ENCODE peak calls at places on chromosomes 11 and 22, in nine cellular contexts. A is fibroblast of pulmonary artery; E is CD8-positive, alpha-beta T cell; Z is AG09309; B is A549; R is lower leg skin; H is upper lobe of right lung; N is fibroblast of the aortic adventitia; L is BE2C. K is an unnamed sample.

GRCh38 chr22:44627521-44628139 is 74.4 kb upstream of the PRR5 start:
- DNase-seq in A (no peak), E (no peak), Z (no peak), B (no peak), R (no peak), H (peak), N (no peak), L (no peak), K (no peak)

GRCh38 chr11:34180045-34180813 is 74.8 kb downstream of the NAT10 start:
- DNase-seq in A (no peak), E (no peak), Z (no peak), B (no peak), R (no peak), H (no peak), N (no peak), L (no peak), K (no peak)

GRCh38 chr11:66970808-66971442 is 4.2 kb upstream of the C11orf86 start:
- DNase-seq in A (peak), E (no peak), Z (peak), B (peak), R (no peak), H (no peak), N (peak), L (no peak), K (peak)

GRCh38 chr22:27264184-27264583 is 537.4 kb downstream of the MN1 start:
- DNase-seq in A (no peak), E (no peak), Z (no peak), B (no peak), R (no peak), H (no peak), N (no peak), L (no peak), K (no peak)

GRCh38 chr11:123300874-123301695 is 106.0 kb upstream of the CLMP start:
- DNase-seq in A (peak), E (no peak), Z (peak), B (no peak), R (no peak), H (no peak), N (peak), L (no peak), K (peak)

GRCh38 chr11:76691655-76692054 is 21.1 kb upstream of the LRRC32 start:
- DNase-seq in A (no peak), E (no peak), Z (no peak), B (no peak), R (no peak), H (no peak), N (no peak), L (no peak), K (no peak)

GRCh38 chr11:87299041-87299481 is 261.3 kb downstream of the TMEM135 start:
- DNase-seq in A (no peak), E (no peak), Z (no peak), B (no peak), R (no peak), H (no peak), N (no peak), L (no peak), K (no peak)

GRCh38 chr11:128190312-128190711 is 397.0 kb downstream of the ETS1 start:
- DNase-seq in A (no peak), E (peak), Z (no peak), B (no peak), R (no peak), H (no peak), N (no peak), L (no peak), K (no peak)

GRCh38 chr11:114738954-114739353 is 60.6 kb downstream of the NXPE2 start:
- DNase-seq in A (peak), E (peak), Z (no peak), B (peak), R (no peak), H (no peak), N (peak), L (peak), K (no peak)

GRCh38 chr22:28989035-28989464 is 72.6 kb downstream of the C22orf31 start:
- DNase-seq in A (peak), E (no peak), Z (no peak), B (no peak), R (no peak), H (no peak), N (no peak), L (no peak), K (no peak)

GRCh38 chr11:44978961-44979331 is 28.3 kb upstream of the TP53I11 start:
- DNase-seq in A (no peak), E (no peak), Z (no peak), B (peak), R (no peak), H (no peak), N (no peak), L (no peak), K (no peak)

GRCh38 chr11:16317712-16318111 is 38.6 kb downstream of the SOX6 start:
- DNase-seq in A (no peak), E (no peak), Z (no peak), B (no peak), R (no peak), H (no peak), N (no peak), L (no peak), K (no peak)

GRCh38 chr11:131748146-131749050 is 378.0 kb downstream of the NTM start:
- DNase-seq in A (peak), E (peak), Z (no peak), B (peak), R (no peak), H (peak), N (peak), L (peak), K (no peak)

GRCh38 chr11:27703453-27703852 is 3.2 kb upstream of the BDNF start:
- DNase-seq in A (peak), E (no peak), Z (no peak), B (no peak), R (no peak), H (no peak), N (peak), L (no peak), K (no peak)

GRCh38 chr11:71324788-71325417 is 72.5 kb upstream of the SHANK2 start:
- DNase-seq in A (no peak), E (no peak), Z (no peak), B (no peak), R (peak), H (peak), N (no peak), L (no peak), K (no peak)

GRCh38 chr11:6825333-6825744 is 20.1 kb upstream of the OR10A5 start:
- DNase-seq in A (peak), E (no peak), Z (no peak), B (no peak), R (no peak), H (no peak), N (no peak), L (no peak), K (no peak)

GRCh38 chr11:125568970-125569912 is at the start of gene EI24:
- DNase-seq in A (peak), E (peak), Z (peak), B (peak), R (peak), H (peak), N (peak), L (peak), K (no peak)
- TF ChIP-seq CTCF in A (peak), E (peak), Z (peak), B (peak), R (no peak), H (peak), N (peak), L (peak), K (peak)

GRCh38 chr22:42957544-42957943 is 57.4 kb downstream of the PACSIN2 start:
- DNase-seq in A (no peak), E (no peak), Z (no peak), B (no peak), R (no peak), H (no peak), N (no peak), L (no peak), K (no peak)

GRCh38 chr22:42960146-42960509 is 54.8 kb downstream of the PACSIN2 start:
- DNase-seq in A (no peak), E (no peak), Z (no peak), B (no peak), R (no peak), H (no peak), N (no peak), L (no peak), K (no peak)

GRCh38 chr22:42957958-42958357 is 57.0 kb downstream of the PACSIN2 start:
- DNase-seq in A (no peak), E (no peak), Z (no peak), B (no peak), R (no peak), H (no peak), N (no peak), L (no peak), K (no peak)

GRCh38 chr22:42959472-42960145 is 55.3 kb downstream of the PACSIN2 start:
- DNase-seq in A (peak), E (no peak), Z (no peak), B (peak), R (no peak), H (no peak), N (peak), L (peak), K (peak)

GRCh38 chr22:42958937-42959336 is 56.0 kb downstream of the PACSIN2 start:
- DNase-seq in A (no peak), E (no peak), Z (no peak), B (no peak), R (no peak), H (no peak), N (no peak), L (no peak), K (no peak)
- H3K4me3 ChIP-seq in A (no peak), E (no peak), Z (no peak), B (peak), R (no peak), H (peak), N (peak), L (peak), K (peak)

DNA sequence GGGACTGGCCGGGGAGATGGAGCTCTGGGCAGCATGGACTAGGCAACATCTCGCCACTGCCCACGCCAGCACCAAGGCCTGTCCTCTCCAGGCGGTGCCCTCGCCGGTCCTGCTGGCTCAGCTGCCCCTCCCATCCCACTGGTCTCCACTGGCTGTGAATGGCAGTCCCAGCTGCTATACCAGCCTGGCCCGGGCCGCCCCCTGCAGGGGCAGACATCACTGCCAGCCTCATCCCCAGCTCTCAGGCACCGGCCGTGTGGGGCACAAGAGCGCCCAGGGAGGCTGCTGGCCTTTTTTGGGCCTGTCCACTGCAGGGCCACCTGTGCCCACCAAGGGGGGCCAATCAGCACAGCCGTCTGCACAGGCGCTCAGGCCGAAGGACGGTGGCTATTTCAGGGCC is 30.1 kb upstream of the H19 start:
- DNase-seq in A (no peak), E (no peak), Z (no peak), B (no peak), R (no peak), H (no peak), N (no peak), L (no peak), K (no peak)
- TF ChIP-seq CTCF in A (no peak), E (no peak), Z (no peak), B (no peak), R (no peak), H (no peak), N (no peak), L (no peak), K (no peak)

DNA sequence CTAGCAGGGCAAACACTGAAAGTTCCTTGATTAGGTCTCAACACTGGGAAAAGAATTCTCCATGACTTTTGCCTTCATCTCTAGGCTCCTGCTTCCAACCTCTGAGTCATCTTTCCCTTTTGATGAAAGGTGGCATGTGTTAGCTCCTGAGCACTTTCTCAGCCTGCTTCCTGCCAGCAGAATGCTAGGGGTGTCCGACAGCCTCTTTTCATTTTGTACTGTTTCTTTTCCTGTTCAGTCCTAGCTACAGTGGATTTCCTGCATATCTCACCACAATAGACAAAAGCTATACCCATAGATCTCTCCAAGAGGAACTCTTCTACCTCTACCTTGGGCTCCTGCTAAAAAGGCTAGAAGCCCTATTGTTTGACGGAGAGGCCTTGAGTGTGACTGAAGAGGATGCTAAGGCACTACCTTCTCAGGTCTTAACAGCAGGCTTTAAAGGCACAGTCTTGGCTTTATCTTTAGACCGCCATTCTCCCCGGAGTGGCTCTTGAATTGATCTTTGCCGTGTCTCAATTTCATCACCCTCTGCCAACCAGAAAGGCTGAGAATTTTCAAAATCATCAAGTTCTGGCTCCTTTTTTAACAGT is 145.5 kb downstream of the RBFOX2 start:
- DNase-seq in A (peak), E (no peak), Z (no peak), B (no peak), R (no peak), H (no peak), N (peak), L (no peak), K (no peak)
- H3K4me3 ChIP-seq in A (no peak), E (no peak), Z (no peak), B (no peak), R (no peak), H (no peak), N (no peak), L (no peak), K (no peak)

GRCh38 chr22:47389201-47389600 is 626.8 kb downstream of the TBC1D22A start:
- DNase-seq in A (no peak), E (no peak), Z (no peak), B (no peak), R (no peak), H (no peak), N (no peak), L (no peak), K (no peak)
- TF ChIP-seq CTCF in A (no peak), E (no peak), Z (no peak), B (no peak), R (no peak), H (no peak), N (no peak), L (no peak), K (no peak)

DNA sequence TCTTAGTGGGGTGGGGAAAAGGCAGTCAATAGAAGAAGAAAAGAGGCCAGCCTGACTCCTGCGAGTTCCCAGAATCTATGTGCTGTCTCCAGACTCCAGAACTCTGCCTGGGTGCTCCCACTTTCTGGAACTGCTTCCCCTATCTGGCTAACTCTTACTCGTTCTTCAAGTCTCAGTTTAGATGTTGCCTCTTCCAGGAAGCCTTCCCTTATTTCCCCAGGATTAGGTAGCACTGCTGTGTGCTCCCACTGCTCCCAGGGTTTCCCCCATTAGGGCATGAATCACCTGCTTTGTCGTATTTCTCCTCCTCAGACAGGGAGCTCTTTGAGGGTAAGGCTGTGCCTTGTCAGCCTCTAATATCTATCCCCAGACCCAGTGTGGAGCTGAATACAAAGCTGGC is 17.5 kb upstream of the SYT7 start:
- DNase-seq in A (no peak), E (no peak), Z (no peak), B (no peak), R (no peak), H (no peak), N (no peak), L (no peak), K (no peak)
- H3K4me3 ChIP-seq in A (no peak), E (no peak), Z (no peak), B (no peak), R (no peak), H (no peak), N (no peak), L (no peak), K (no peak)

K was measured in epithelial cell of proximal tubule.